ENCODE peak calls at places on chromosome 7, in five cellular contexts. L is Calu3, E is MM.1S, Z is thoracic aorta, W is AG09319. Y is an unnamed sample.

GRCh38 chr7:82264752-82265305 is 178.7 kb downstream of the CACNA2D1 start:
- DNase-seq in W (no peak), E (no peak), L (no peak), Z (no peak), Y (no peak)

GRCh38 chr7:22329816-22330524 is 27.0 kb downstream of the RAPGEF5 start:
- DNase-seq in W (no peak), L (no peak), Z (no peak), E (no peak), Y (no peak)

GRCh38 chr7:6171532-6172330 is 100.7 kb downstream of the CYTH3 start:
- DNase-seq in W (no peak), L (no peak), E (no peak), Z (no peak), Y (no peak)

GRCh38 chr7:124856299-124856888 is 73.2 kb downstream of the POT1 start:
- DNase-seq in Z (no peak), L (no peak), E (peak; percentile 58), W (peak; percentile 2), Y (peak; percentile 8)

GRCh38 chr7:23474098-23474828 is 4.0 kb upstream of the IGF2BP3 start:
- DNase-seq in E (peak; percentile 95), W (peak; percentile 75), L (peak; percentile 100), Z (no peak), Y (peak; percentile 96)

GRCh38 chr7:113209449-113210203 is 91.3 kb upstream of the SMIM30 start:
- DNase-seq in L (no peak), Z (no peak), W (no peak), E (no peak), Y (no peak)

GRCh38 chr7:127876393-127876792 is 154.8 kb downstream of the LRRC4 start:
- DNase-seq in Z (no peak), E (no peak), L (no peak), W (no peak), Y (no peak)

GRCh38 chr7:146665023-146665422 is 548.4 kb downstream of the CNTNAP2 start:
- DNase-seq in E (no peak), Z (no peak), L (no peak), W (no peak), Y (no peak)

GRCh38 chr7:95828824-95829428 is 56.6 kb downstream of the DYNC1I1 start:
- DNase-seq in Z (no peak), L (no peak), W (no peak), E (no peak), Y (no peak)

GRCh38 chr7:74606101-74606908 is 51.2 kb upstream of the GTF2I start:
- DNase-seq in L (peak; percentile 42), W (no peak), E (peak; percentile 33), Z (no peak), Y (peak; percentile 69)

GRCh38 chr7:8625612-8626011 is 192.2 kb downstream of the NXPH1 start:
- DNase-seq in E (no peak), W (no peak), Z (no peak), L (no peak), Y (no peak)

GRCh38 chr7:84364708-84365107 is 170.1 kb upstream of the SEMA3A start:
- DNase-seq in W (no peak), E (no peak), L (no peak), Z (no peak), Y (no peak)

GRCh38 chr7:30904566-30904965 is 7.1 kb upstream of the AQP1 start:
- DNase-seq in W (no peak), Z (no peak), E (no peak), L (no peak), Y (no peak)

GRCh38 chr7:47573758-47574472 is 8.0 kb downstream of the TNS3 start:
- DNase-seq in E (no peak), L (peak; percentile 29), W (peak; percentile 93), Z (no peak), Y (no peak)

GRCh38 chr7:102439963-102440795 is 6.8 kb downstream of the ORAI2 start:
- DNase-seq in W (no peak), Z (no peak), E (no peak), L (peak; percentile 71), Y (no peak)

GRCh38 chr7:91883676-91884362 is 3.3 kb upstream of the MTERF1 start:
- DNase-seq in L (no peak), Z (no peak), W (no peak), E (no peak), Y (no peak)

GRCh38 chr7:17320102-17320497 is 21.6 kb downstream of the AHR start:
- DNase-seq in W (no peak), L (no peak), E (no peak), Z (no peak), Y (no peak)

GRCh38 chr7:54581511-54581910 is 39.3 kb downstream of the VSTM2A start:
- DNase-seq in E (no peak), Z (no peak), W (no peak), L (no peak), Y (no peak)

GRCh38 chr7:157675427-157675930 is 338.7 kb downstream of the DNAJB6 start:
- DNase-seq in L (no peak), E (no peak), Z (no peak), W (no peak), Y (no peak)

DNA sequence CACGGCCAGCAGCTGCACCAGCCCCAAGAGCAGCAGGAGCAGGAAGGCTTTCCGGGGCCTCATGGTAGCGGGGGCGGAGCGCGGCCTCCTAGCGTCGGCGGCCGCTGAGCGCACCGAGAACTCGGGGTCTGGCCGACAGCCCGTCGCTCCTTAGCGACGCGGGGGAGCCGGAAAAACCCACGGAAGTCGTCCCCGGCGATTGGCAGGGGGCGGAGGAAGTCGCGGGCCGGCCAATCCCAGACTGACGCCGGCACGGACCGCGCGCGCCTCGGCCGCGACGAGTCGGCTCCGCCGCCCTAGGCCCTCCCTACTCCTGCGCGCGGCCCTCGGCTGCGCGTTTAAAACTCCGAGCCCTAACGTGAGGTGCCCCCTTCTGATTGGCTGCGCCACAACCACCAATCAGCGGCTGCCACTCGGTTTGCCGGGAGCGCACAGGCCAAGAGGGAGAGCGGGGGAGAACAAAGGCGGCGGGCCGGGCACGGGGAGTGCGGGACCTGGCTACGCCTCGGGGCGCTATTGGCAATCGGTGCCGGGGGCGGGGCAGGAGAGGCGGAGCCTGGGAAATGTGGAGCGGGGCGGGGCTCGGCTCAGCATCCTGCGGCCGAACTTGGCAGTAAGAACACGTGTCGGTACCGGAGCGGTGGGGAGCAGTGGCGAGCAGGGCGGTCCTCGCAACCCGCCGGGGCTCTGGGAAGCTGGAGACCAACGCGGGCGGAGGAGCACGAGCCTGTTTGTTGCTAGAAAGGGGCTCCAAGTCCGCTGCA is at the start of gene PDIA4:
- DNase-seq in E (peak; percentile 100), L (peak; percentile 100), Z (peak; percentile 97), W (peak; percentile 98), Y (peak; percentile 98)
- TF ChIP-seq CTCF in E (peak; percentile 17), L (peak; percentile 26), Z (peak; percentile 36), W (no peak), Y (no peak)

DNA sequence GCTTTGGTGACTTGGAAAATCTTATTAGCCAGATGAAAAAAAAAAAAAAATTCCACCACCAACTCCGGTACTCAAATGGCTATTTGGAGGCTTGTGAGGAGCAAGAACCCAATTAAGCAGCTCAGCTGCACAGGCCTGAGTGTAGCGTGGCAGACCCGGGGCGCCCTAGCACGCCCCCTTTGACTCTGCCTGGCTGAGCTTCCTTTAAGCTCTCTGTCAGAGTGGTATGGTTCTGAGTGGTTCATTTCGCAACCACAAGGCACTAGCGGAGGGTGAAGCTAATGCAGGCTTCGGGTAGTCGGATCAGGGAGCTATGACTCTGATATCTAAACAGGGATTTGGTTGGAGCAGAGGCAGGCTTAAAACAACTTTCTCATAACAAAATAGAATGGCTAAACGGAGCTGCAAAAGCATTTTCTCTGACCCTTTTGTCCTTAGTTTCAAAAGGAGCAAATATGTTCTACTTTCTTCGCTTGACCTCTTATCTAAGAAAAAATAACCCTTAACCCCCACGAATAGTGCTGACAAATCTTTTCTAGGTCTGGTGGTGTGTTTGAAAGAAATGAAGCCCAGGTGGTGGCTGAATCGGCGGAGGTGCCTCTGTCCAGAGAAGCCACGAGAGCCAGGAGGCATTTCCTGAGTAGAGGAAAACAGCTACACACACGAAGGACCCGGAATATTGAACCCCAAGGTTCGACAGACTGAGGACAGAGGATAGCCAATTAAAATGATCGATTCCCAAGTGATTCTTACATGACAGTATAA is 285.4 kb upstream of the GLI3 start:
- DNase-seq in E (peak; percentile 46), Z (no peak), L (no peak), W (no peak), Y (no peak)
- TF ChIP-seq CTCF in E (no peak), Z (no peak), L (no peak), W (no peak), Y (no peak)

GRCh38 chr7:4816419-4817080 is 41.1 kb downstream of the AP5Z1 start:
- DNase-seq in L (no peak), E (no peak), Z (no peak), W (no peak), Y (no peak)

GRCh38 chr7:4817178-4817905 is 41.9 kb downstream of the AP5Z1 start:
- DNase-seq in L (no peak), Z (no peak), W (no peak), E (no peak), Y (no peak)

GRCh38 chr7:4815121-4815520 is 39.7 kb downstream of the AP5Z1 start:
- DNase-seq in W (no peak), E (no peak), Z (no peak), L (no peak), Y (no peak)

GRCh38 chr7:4814463-4814862 is 39.0 kb downstream of the AP5Z1 start:
- DNase-seq in E (no peak), W (no peak), Z (no peak), L (no peak), Y (no peak)

GRCh38 chr7:4815609-4816418 is 40.4 kb downstream of the AP5Z1 start:
- DNase-seq in E (no peak), Z (no peak), L (peak; percentile 30), W (no peak), Y (no peak)
- TF ChIP-seq CTCF in E (no peak), Z (no peak), L (peak; percentile 64), W (no peak), Y (peak; percentile 11)

GRCh38 chr7:105316578-105317375 is 71.9 kb downstream of the SRPK2 start:
- DNase-seq in E (no peak), L (no peak), Z (no peak), W (no peak), Y (no peak)
- TF ChIP-seq CTCF in E (no peak), L (no peak), Z (no peak), W (no peak), Y (no peak)